ENCODE peak calls at places on chromosomes 5 and 9, in eight cellular contexts. Y, D, F, R, Z, X, I and B are unnamed samples.

GRCh38 chr9:106783121-106783520 is 79.8 kb upstream of the ZNF462 start:
- DNase-seq in Y (no peak), D (no peak), F (no peak), R (no peak), Z (no peak), X (no peak), I (no peak), B (no peak)

GRCh38 chr5:67808340-67808739 is 407.2 kb upstream of the PIK3R1 start:
- DNase-seq in Y (no peak), D (no peak), F (no peak), R (no peak), Z (no peak), X (no peak), I (no peak), B (no peak)

GRCh38 chr9:129223551-129224208 is 45.6 kb upstream of the IER5L start:
- DNase-seq in Y (no peak), D (no peak), F (no peak), R (no peak), Z (no peak), X (no peak), I (no peak), B (no peak)

GRCh38 chr5:6462671-6463070 is 14.0 kb downstream of the UBE2QL1 start:
- DNase-seq in Y (no peak), D (no peak), F (no peak), R (no peak), Z (no peak), X (no peak), I (no peak), B (no peak)

GRCh38 chr5:22505891-22506290 is 347.3 kb downstream of the CDH12 start:
- DNase-seq in Y (no peak), D (no peak), F (no peak), R (no peak), Z (no peak), X (no peak), I (no peak), B (no peak)

GRCh38 chr5:33041586-33041985 is 330.5 kb downstream of the NPR3 start:
- DNase-seq in Y (no peak), D (no peak), F (no peak), R (no peak), Z (no peak), X (no peak), I (no peak), B (no peak)

GRCh38 chr5:147904110-147904509 is 2.2 kb downstream of the C5orf46 start:
- DNase-seq in Y (no peak), D (no peak), F (no peak), R (no peak), Z (no peak), X (no peak), I (no peak), B (no peak)

GRCh38 chr5:132830436-132831094 is at the start of gene SHROOM1:
- DNase-seq in Y (no peak), D (no peak), F (no peak), R (peak; percentile 31), Z (peak; percentile 88), X (peak; percentile 86), I (peak; percentile 83), B (no peak)

GRCh38 chr5:119537704-119538103 is 85.4 kb downstream of the HSD17B4 start:
- DNase-seq in Y (peak; percentile 64), D (no peak), F (no peak), R (no peak), Z (peak; percentile 4), X (no peak), I (no peak), B (no peak)

GRCh38 chr9:126211441-126212074 is 115.1 kb upstream of the MVB12B start:
- DNase-seq in Y (no peak), D (no peak), F (no peak), R (no peak), Z (no peak), X (no peak), I (no peak), B (no peak)

GRCh38 chr5:126016256-126016655 is 407.0 kb upstream of the GRAMD2B start:
- DNase-seq in Y (peak; percentile 24), D (no peak), F (no peak), R (peak; percentile 45), Z (no peak), X (no peak), I (peak; percentile 33), B (no peak)

GRCh38 chr9:127876764-127877562 is 512 bp downstream of the AK1 start:
- DNase-seq in Y (no peak), D (no peak), F (no peak), R (no peak), Z (no peak), X (no peak), I (peak; percentile 60), B (no peak)

GRCh38 chr9:137545123-137545522 is 5.1 kb downstream of the PNPLA7 start:
- DNase-seq in Y (peak; percentile 17), D (no peak), F (no peak), R (peak; percentile 32), Z (peak; percentile 62), X (no peak), I (no peak), B (no peak)

GRCh38 chr5:107799306-107799705 is 128.6 kb upstream of the EFNA5 start:
- DNase-seq in Y (no peak), D (no peak), F (no peak), R (no peak), Z (no peak), X (peak; percentile 43), I (peak; percentile 16), B (no peak)

GRCh38 chr9:86827893-86828292 is 119.4 kb downstream of the GAS1 start:
- DNase-seq in Y (no peak), D (no peak), F (no peak), R (peak; percentile 41), Z (peak; percentile 49), X (no peak), I (no peak), B (no peak)

GRCh38 chr5:7650755-7651154 is 200.2 kb downstream of the CFAP90 start:
- DNase-seq in Y (peak; percentile 46), D (no peak), F (no peak), R (no peak), Z (no peak), X (no peak), I (no peak), B (no peak)

GRCh38 chr5:175596818-175597217 is 61.1 kb upstream of the HRH2 start:
- DNase-seq in Y (no peak), D (no peak), F (no peak), R (no peak), Z (no peak), X (no peak), I (no peak), B (no peak)

GRCh38 chr5:171162602-171163001 is 146.4 kb upstream of the TLX3 start:
- DNase-seq in Y (peak; percentile 48), D (no peak), F (no peak), R (peak; percentile 17), Z (peak; percentile 9), X (peak; percentile 80), I (peak; percentile 38), B (no peak)

GRCh38 chr5:151675956-151676712 is 10.6 kb downstream of the SPARC start:
- DNase-seq in Y (no peak), D (no peak), F (no peak), R (no peak), Z (no peak), X (peak; percentile 18), I (no peak), B (no peak)

DNA sequence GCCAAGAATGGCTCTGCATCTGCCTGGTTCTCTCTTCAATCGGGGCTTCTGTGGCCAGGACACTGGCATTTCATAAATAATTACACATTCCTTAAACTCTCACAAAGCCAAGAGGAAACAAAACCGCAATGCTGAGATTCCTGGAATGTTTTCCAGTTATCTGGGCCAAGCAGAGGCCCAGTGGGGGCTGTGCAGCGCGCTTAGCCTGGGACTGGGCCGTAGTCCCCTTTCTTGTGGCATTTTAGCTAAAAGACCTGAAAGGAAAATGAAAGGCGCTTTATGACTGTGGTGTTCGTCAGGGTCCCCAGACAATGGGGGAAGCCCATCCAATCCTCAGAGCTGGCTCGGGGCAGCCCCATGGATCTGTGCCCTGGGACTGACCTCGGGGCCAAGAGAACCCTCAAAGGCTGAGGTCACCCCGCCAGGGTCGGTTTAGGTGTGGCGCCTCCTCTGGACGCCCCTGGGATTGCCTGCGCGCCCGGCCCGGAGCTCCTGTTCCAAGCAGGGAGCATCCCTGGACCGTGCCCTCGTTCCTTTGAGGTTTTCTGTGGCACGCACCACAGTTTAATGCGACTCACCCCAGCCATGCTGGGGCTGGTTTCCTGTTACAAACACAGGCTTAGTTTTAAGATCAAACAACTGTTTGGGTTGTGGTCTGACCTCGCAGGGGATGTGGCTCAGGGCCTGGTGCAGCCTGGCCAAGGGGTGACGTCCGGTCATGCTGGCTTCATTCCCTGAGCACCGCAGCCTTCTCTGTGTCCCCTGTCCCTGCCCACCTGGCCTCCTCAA is 51.5 kb upstream of the NKD2 start:
- DNase-seq in Y (peak; percentile 89), D (peak; percentile 78), F (no peak), R (peak; percentile 84), Z (peak; percentile 67), X (peak; percentile 34), I (peak; percentile 28), B (no peak)
- H3K4me3 ChIP-seq in Y (no peak overlapping the region), D (no peak overlapping the region), F (no peak overlapping the region), R (peak overlapping the region; percentile 10), Z (no peak overlapping the region), X (no peak overlapping the region), I (no peak overlapping the region), B (no peak overlapping the region)

GRCh38 chr9:93230601-93231000 is 46.7 kb downstream of the WNK2 start:
- DNase-seq in Y (no peak), D (no peak), F (no peak), R (no peak), Z (peak; percentile 33), X (no peak), I (no peak), B (no peak)
- H3K4me3 ChIP-seq in Y (no peak overlapping the region), D (no peak overlapping the region), F (no peak overlapping the region), R (no peak overlapping the region), Z (no peak overlapping the region), X (no peak overlapping the region), I (no peak overlapping the region), B (no peak overlapping the region)

DNA sequence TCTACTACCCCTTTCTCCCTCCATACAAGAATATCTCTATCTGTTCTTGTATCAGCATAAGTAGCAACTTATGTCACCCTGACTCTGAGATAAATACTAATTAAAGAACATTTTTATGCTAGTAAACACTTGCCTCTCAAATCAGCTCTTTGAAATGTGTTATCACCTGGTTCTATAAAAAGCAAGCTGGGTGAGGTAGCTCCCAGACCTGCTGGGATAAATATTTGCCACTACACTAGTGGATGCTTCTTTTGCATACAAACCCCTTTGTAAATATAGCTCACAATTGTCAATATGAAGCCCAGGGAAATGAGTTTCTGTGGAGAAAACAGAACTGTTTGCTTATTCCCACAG is 332.8 kb downstream of the PLK2 start:
- DNase-seq in Y (no peak), D (no peak), F (no peak), R (no peak), Z (no peak), X (no peak), I (no peak), B (no peak)
- H3K4me3 ChIP-seq in Y (no peak overlapping the region), D (no peak overlapping the region), F (no peak overlapping the region), R (no peak overlapping the region), Z (no peak overlapping the region), X (no peak overlapping the region), I (no peak overlapping the region), B (no peak overlapping the region)

GRCh38 chr9:71524446-71524845 is 243.9 kb downstream of the CEMIP2 start:
- DNase-seq in Y (no peak), D (no peak), F (no peak), R (no peak), Z (no peak), X (no peak), I (no peak), B (no peak)

GRCh38 chr9:71519098-71519497 is 249.2 kb downstream of the CEMIP2 start:
- DNase-seq in Y (no peak), D (no peak), F (no peak), R (no peak), Z (no peak), X (peak; percentile 30), I (no peak), B (no peak)

GRCh38 chr9:71521132-71521531 is 247.2 kb downstream of the CEMIP2 start:
- DNase-seq in Y (no peak), D (no peak), F (no peak), R (no peak), Z (no peak), X (no peak), I (no peak), B (no peak)

GRCh38 chr9:71524996-71525580 is 243.2 kb downstream of the CEMIP2 start:
- DNase-seq in Y (no peak), D (no peak), F (no peak), R (no peak), Z (no peak), X (no peak), I (no peak), B (no peak)
- H3K4me3 ChIP-seq in Y (no peak overlapping the region), D (no peak overlapping the region), F (no peak overlapping the region), R (no peak overlapping the region), Z (no peak overlapping the region), X (no peak overlapping the region), I (no peak overlapping the region), B (no peak overlapping the region)